ENCODE peak calls at places on chromosomes 7 and 10, in six cellular contexts. Z is lower lobe of right lung, V is SJSA1, H is spleen, W is sigmoid colon, B is GM23338. F is an unnamed sample.

GRCh38 chr7:77838929-77839491 is 40.4 kb downstream of the PHTF2 start:
- DNase-seq in H (no peak), V (no peak), Z (no peak), B (peak; percentile 40), W (no peak), F (no peak)

GRCh38 chr7:129796186-129796775 is 156.5 kb downstream of the UBE2H start:
- DNase-seq in V (no peak), B (no peak), H (peak; percentile 71), W (no peak), Z (no peak), F (no peak)

GRCh38 chr7:28509256-28510021 is 97.1 kb downstream of the CREB5 start:
- DNase-seq in Z (peak; percentile 63), B (no peak), H (no peak), W (peak; percentile 72), V (no peak), F (no peak)

GRCh38 chr7:32496052-32496813 is 944 bp downstream of the AVL9 start:
- DNase-seq in H (no peak), W (no peak), Z (no peak), V (no peak), B (peak; percentile 55), F (no peak)

GRCh38 chr10:124917168-124917938 is 24.6 kb upstream of the ZRANB1 start:
- DNase-seq in B (peak; percentile 62), W (peak; percentile 81), H (peak; percentile 91), V (no peak), Z (peak; percentile 56), F (peak; percentile 46)

GRCh38 chr10:3123571-3124411 is 48.8 kb downstream of the PITRM1 start:
- DNase-seq in Z (no peak), H (no peak), W (no peak), V (no peak), B (no peak), F (no peak)

GRCh38 chr7:99729501-99730261 is 5.3 kb downstream of the CYP3A7 start:
- DNase-seq in W (no peak), Z (no peak), B (no peak), V (no peak), H (no peak), F (no peak)

GRCh38 chr7:5077740-5078139 is 32.1 kb downstream of the RBAK start:
- DNase-seq in W (no peak), V (no peak), H (no peak), B (no peak), Z (no peak), F (no peak)

GRCh38 chr7:121797283-121798037 is 75.5 kb upstream of the PTPRZ1 start:
- DNase-seq in H (no peak), W (no peak), B (peak; percentile 56), Z (no peak), V (no peak), F (no peak)

GRCh38 chr7:45055594-45056219 is 33.1 kb downstream of the NACAD start:
- DNase-seq in B (no peak), Z (no peak), V (no peak), H (no peak), W (no peak), F (no peak)

DNA sequence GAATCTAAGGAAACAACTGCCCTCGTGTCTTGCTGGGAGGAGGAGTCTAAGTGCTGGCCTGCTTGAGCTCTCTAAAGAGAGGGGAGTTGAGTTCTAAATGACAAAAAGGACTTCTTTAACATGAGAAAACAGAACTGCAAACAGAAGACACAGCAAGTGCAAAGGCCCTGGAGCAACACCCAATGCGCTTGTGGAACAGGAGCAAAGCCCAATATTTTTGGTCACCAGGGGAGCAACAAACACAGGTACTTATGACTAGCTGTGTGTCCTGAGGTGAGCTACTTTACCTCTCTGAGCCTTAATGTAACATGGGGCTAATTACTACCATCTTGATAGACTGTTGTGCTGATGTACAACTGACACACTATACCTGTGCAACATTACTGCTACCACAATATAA is 634.3 kb downstream of the PARD3 start:
- DNase-seq in H (no peak), Z (no peak), B (peak; percentile 69), V (no peak), W (no peak), F (no peak)
- H3K4me1 ChIP-seq in H (peaks cover 6% of the 10 kb centered on the region), Z (peaks cover 10% of the 10 kb centered on the region), B (peaks cover 91% of the 10 kb centered on the region), V (peaks cover 22% of the 10 kb centered on the region), W (peaks cover 26% of the 10 kb centered on the region), F (no peaks in the 10 kb centered on the region)

GRCh38 chr7:154942718-154943117 is 60.2 kb downstream of the PAXIP1 start:
- DNase-seq in V (no peak), Z (no peak), H (no peak), B (no peak), W (no peak), F (no peak)
- H3K4me1 ChIP-seq in V (no peaks in the 10 kb centered on the region), Z (no peaks in the 10 kb centered on the region), H (peaks cover 2% of the 10 kb centered on the region), B (no peaks in the 10 kb centered on the region), W (no peaks in the 10 kb centered on the region), F (no peaks in the 10 kb centered on the region)

DNA sequence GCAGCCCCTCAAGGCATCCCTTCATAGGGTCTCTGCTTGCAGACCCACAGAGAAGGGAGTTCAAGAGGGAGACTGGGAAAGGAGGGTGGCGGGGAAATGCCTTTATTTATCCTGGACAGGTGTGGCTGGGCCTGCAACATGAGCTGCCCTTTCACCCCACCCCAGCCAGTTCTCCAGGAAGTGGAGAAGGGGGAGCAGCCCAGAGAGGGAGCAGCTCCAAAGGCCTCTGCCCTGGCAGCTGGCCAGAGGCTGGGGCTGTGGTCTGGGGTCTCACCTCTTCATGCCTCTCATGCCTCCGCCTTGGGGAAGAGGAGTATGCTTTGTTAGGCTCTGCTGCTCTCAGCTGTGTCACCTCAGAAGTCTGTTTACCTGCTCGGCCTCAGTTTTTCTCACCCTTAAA is 3.1 kb downstream of the LDB3 start:
- DNase-seq in W (no peak), H (no peak), Z (no peak), V (no peak), B (no peak), F (no peak)
- H3K4me1 ChIP-seq in W (peaks cover 70% of the 10 kb centered on the region), H (no peaks in the 10 kb centered on the region), Z (no peaks in the 10 kb centered on the region), V (peaks cover 15% of the 10 kb centered on the region), B (peaks cover 2% of the 10 kb centered on the region), F (no peaks in the 10 kb centered on the region)

GRCh38 chr7:128005759-128006159 is 25.5 kb downstream of the LRRC4 start:
- DNase-seq in V (no peak), H (no peak), W (no peak), Z (no peak), B (no peak), F (no peak)
- H3K4me1 ChIP-seq in V (no peaks in the 10 kb centered on the region), H (peaks cover 65% of the 10 kb centered on the region), W (peaks cover 3% of the 10 kb centered on the region), Z (peaks cover 22% of the 10 kb centered on the region), B (peaks cover 2% of the 10 kb centered on the region), F (peaks cover 15% of the 10 kb centered on the region)

GRCh38 chr10:71769279-71769823 is 4.0 kb downstream of the VSIR start:
- DNase-seq in Z (no peak), H (peak; percentile 54), B (peak; percentile 28), V (no peak), W (no peak), F (no peak)
- H3K4me1 ChIP-seq in Z (peaks cover 94% of the 10 kb centered on the region), H (peaks cover 100% of the 10 kb centered on the region), B (no peaks in the 10 kb centered on the region), V (peaks cover 91% of the 10 kb centered on the region), W (peaks cover 94% of the 10 kb centered on the region), F (peaks cover 5% of the 10 kb centered on the region)